ENCODE peak calls at places on chromosomes 7 and 10, in four cellular contexts. U, Y, L and S are unnamed samples.

GRCh38 chr10:58957517-58957916 is 218.9 kb upstream of the PHYHIPL start:
- DNase-seq in L (no peak), Y (no peak), U (no peak), S (no peak)

GRCh38 chr7:1368682-1369571 is 90.3 kb downstream of the MICALL2 start:
- DNase-seq in U (peak), L (peak), Y (peak), S (no peak)

GRCh38 chr7:26087321-26088091 is 64.5 kb upstream of the NFE2L3 start:
- DNase-seq in U (no peak), Y (no peak), L (no peak), S (no peak)

GRCh38 chr7:115672024-115672423 is 358.5 kb downstream of the TFEC start:
- DNase-seq in L (no peak), Y (no peak), U (no peak), S (peak)

GRCh38 chr7:142785841-142786250 is 15.1 kb downstream of the PRSS2 start:
- DNase-seq in L (peak), Y (peak), U (no peak), S (no peak)

GRCh38 chr10:59895629-59896116 is 10.7 kb downstream of the CCDC6 start:
- DNase-seq in U (no peak), L (peak), Y (no peak), S (peak)

GRCh38 chr10:78062296-78062695 is 28.6 kb downstream of the RPS24 start:
- DNase-seq in L (no peak), Y (no peak), U (no peak), S (no peak)

GRCh38 chr7:5479133-5479745 is 55.6 kb upstream of the TNRC18 start:
- DNase-seq in Y (no peak), U (no peak), L (no peak), S (peak)

GRCh38 chr7:30563326-30563942 is 31.2 kb upstream of the GARS1 start:
- DNase-seq in Y (no peak), U (no peak), L (no peak), S (peak)

GRCh38 chr7:83429493-83429892 is 219.4 kb downstream of the SEMA3E start:
- DNase-seq in U (no peak), L (peak), Y (peak), S (no peak)

GRCh38 chr7:40793132-40793531 is 658.3 kb downstream of the SUGCT start:
- DNase-seq in Y (no peak), U (no peak), L (no peak), S (peak)

GRCh38 chr7:105009667-105010537 is 4.1 kb upstream of the KMT2E start:
- DNase-seq in U (no peak), L (no peak), Y (no peak), S (no peak)

GRCh38 chr7:157495177-157495553 is 158.4 kb downstream of the DNAJB6 start:
- DNase-seq in L (no peak), Y (no peak), U (no peak), S (no peak)

GRCh38 chr7:70044064-70044463 is 445.8 kb downstream of the AUTS2 start:
- DNase-seq in Y (peak), U (no peak), L (peak), S (no peak)

GRCh38 chr10:91700273-91700672 is 67.4 kb upstream of the PPP1R3C start:
- DNase-seq in U (no peak), L (no peak), Y (no peak), S (no peak)

GRCh38 chr7:36280840-36281812 is 108.5 kb upstream of the ANLN start:
- DNase-seq in Y (peak), L (peak), U (no peak), S (peak)

GRCh38 chr7:157468221-157469111 is 131.7 kb downstream of the DNAJB6 start:
- DNase-seq in Y (peak), U (no peak), L (no peak), S (no peak)

GRCh38 chr10:29083096-29083495 is 205.8 kb upstream of the LYZL1 start:
- DNase-seq in L (no peak), U (no peak), Y (no peak), S (no peak)

GRCh38 chr7:15584575-15584974 is 22.8 kb upstream of the AGMO start:
- DNase-seq in U (no peak), Y (no peak), L (no peak), S (no peak)

GRCh38 chr7:151647006-151647405 is 127.3 kb upstream of the RHEB start:
- DNase-seq in Y (no peak), U (no peak), L (no peak), S (no peak)

GRCh38 chr7:116674508-116675173 is 2.6 kb downstream of the MET start:
- DNase-seq in U (no peak), Y (no peak), L (peak), S (peak)

GRCh38 chr7:74405899-74406512 is 47.7 kb upstream of the GTF2IRD1 start:
- DNase-seq in Y (no peak), L (no peak), U (no peak), S (no peak)
- H2BK15ac ChIP-seq in Y (no peak), L (no peak), U (no peak), S (no peak)

DNA sequence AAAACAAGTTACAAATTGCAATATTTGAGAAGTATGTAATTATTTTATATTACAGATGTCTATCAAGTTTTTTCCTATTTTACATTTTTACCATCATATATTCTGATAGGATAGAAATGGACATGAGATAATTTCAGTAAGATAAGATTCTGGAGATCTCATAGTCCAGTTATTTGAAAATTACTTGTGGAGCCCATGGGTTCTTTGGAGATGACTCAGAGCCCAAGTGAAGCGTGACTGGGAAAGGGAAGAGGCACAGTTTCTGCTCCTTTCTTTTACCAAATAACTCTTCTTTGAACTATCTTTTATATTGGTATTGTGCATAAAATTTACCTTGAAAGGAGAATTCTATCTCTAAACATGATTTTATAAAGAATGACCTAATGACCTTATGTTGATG is 2.4 kb downstream of the CD36 start:
- DNase-seq in U (no peak), Y (no peak), L (no peak), S (peak)
- H2BK15ac ChIP-seq in U (no peak), Y (no peak), L (no peak), S (no peak)

DNA sequence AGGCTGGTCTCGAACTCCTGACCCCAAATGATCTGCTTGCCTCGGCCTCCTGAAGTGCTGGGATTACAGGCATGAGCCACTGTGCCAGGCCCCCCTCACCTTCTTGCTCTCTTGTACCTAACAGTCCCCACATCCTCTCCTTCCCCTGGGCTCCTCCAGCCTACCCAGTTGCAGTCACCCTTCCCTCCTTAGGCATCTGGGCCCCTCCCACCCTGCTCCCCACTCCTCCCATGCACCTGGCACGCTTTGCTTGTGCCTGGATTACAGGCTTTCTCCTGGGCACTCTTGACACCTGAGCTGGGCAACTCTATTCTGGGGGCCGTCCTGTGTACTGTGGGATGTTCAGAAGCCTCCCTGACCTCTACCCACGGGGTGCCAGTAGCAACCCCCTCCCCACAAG is 3.0 kb downstream of the CLDN15 start:
- DNase-seq in U (no peak), L (no peak), Y (no peak), S (no peak)
- H2BK15ac ChIP-seq in U (no peak), L (no peak), Y (no peak), S (no peak)

DNA sequence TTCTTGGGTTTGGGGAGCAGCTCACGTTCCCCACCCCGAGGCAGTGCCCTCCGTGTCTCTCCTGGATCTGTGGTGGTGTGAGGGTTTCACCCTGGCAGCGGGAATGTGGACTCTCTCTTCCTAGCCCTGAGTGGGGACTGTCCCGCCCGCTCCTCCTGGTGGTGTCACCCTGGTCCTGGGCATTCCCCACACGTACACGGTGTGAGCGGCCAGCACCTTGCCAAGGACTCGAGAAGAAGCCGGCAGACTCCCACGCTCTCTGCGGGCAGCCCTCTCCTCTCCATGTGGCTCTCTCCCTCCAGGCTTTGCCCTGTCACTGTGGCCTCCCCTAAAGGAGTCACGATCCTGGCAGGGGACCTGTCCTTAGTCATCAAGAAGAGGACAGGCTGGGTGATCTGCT is 24.0 kb downstream of the DPYSL4 start:
- DNase-seq in L (no peak), Y (no peak), U (no peak), S (no peak)
- H2BK15ac ChIP-seq in L (no peak), Y (no peak), U (no peak), S (no peak)

DNA sequence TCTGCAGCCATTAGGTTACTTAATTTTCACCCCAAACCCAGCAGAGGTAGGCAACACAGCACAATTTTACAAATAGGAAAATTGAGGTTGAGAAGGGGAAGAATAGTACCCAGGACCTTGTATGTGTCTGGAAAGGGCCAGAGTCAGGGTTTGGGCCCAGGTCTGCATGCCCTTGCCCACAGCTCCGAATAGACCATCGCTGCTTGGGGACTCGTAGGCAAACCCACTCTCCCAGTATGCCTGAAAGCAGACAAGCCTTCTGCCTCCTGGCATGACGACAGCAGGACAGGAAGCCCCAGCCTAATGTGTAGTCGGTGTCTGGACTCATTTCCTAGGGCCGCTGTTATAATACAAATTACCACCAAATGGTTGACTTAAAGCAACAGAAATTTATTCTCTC is 91.7 kb downstream of the GPR26 start:
- DNase-seq in U (no peak), L (no peak), Y (no peak), S (no peak)
- H2BK15ac ChIP-seq in U (no peak), L (no peak), Y (no peak), S (no peak)

GRCh38 chr7:18996583-18996982 is 120.9 kb downstream of the TWIST1 start:
- DNase-seq in L (no peak), Y (no peak), U (no peak), S (no peak)
- H2BK15ac ChIP-seq in L (no peak), Y (no peak), U (no peak), S (no peak)

GRCh38 chr7:92159-92767 is 100.1 kb upstream of the FAM20C start:
- DNase-seq in Y (no peak), U (peak), L (peak), S (no peak)
- H2BK15ac ChIP-seq in Y (no peak), U (no peak), L (no peak), S (peak)

DNA sequence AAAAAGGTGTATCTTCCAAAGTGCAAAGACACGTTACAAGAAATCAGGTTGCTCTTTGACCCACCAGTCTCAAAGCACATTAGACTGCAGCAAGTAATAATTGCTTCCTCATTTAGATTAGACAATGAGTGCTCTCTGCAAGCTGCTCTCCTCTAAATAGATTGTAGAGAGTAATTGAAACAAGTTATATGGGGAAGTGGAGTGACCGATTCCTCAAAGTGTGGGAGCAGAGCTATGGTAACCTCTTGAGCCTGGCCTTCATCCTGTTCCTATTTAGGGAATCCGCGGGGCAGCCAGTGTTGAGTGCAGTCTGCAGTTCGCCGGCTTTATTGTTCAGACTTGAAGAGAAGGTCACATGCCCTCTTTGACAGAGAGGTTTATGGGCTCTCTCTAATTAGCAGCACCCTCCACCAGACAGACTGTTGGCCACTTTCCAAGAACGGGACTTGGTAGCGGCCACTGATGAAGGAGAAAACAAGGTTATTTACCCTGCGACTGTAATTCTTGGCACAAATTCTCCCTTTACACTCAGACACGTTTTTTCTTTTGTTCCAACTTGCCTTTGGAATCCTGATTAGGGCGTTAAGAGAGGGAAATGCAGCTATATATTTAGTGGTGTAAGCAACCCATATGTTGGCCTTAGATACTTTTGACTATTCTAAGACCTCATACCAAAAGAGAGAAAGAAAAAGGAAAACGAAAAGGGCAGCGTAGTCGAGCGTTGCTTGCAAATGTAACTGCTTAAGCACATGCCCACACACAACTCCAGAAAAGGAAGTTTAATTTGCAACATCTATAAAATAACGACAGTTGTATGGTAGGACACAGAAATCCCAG is 107.5 kb downstream of the REEP3 start:
- DNase-seq in U (peak), L (peak), Y (peak), S (no peak)
- H2BK15ac ChIP-seq in U (no peak), L (peak), Y (no peak), S (peak)